ENCODE peak calls at places on chromosomes 3 and 15, in six cellular contexts. R, W, J, B, H and V are unnamed samples.

GRCh38 chr15:70505411-70505919 is 257.9 kb downstream of the UACA start:
- DNase-seq in R (no peak), W (no peak), J (peak), B (peak), H (no peak), V (no peak)

GRCh38 chr3:116701070-116701469 is 8.5 kb upstream of the TUSC7 start:
- DNase-seq in B (no peak), W (no peak), H (no peak), J (no peak), R (no peak), V (no peak)

GRCh38 chr15:28191832-28192231 is 92.7 kb upstream of the OCA2 start:
- DNase-seq in B (peak), H (no peak), J (peak), W (peak), R (no peak), V (peak)

GRCh38 chr15:35444557-35445204 is 101.3 kb downstream of the DPH6 start:
- DNase-seq in B (peak), R (peak), H (no peak), J (peak), W (peak), V (no peak)

GRCh38 chr15:88894348-88894818 is 961 bp downstream of the HAPLN3 start:
- DNase-seq in R (peak), J (peak), B (peak), W (peak), H (peak), V (peak)

GRCh38 chr3:74267126-74267525 is 347.3 kb downstream of the CNTN3 start:
- DNase-seq in B (peak), J (no peak), R (no peak), H (no peak), W (no peak), V (no peak)

GRCh38 chr3:106130384-106131084 is 261.7 kb upstream of the CBLB start:
- DNase-seq in H (no peak), J (no peak), W (peak), R (no peak), B (peak), V (no peak)

GRCh38 chr3:173743512-173743911 is 346.0 kb downstream of the NLGN1 start:
- DNase-seq in H (no peak), J (no peak), W (no peak), B (no peak), R (no peak), V (no peak)

GRCh38 chr15:70091649-70092461 is 5.9 kb downstream of the TLE3 start:
- DNase-seq in W (no peak), R (no peak), J (peak), B (peak), H (no peak), V (no peak)

GRCh38 chr15:73873889-73874511 is 636 bp downstream of the TBC1D21 start:
- DNase-seq in B (peak), W (peak), J (peak), R (peak), H (no peak), V (peak)

GRCh38 chr15:58332676-58333400 is 99.0 kb upstream of the LIPC start:
- DNase-seq in J (no peak), H (no peak), R (no peak), B (peak), W (no peak), V (no peak)

GRCh38 chr3:32447865-32448400 is 54.7 kb downstream of the CMTM6 start:
- DNase-seq in R (no peak), B (no peak), H (no peak), W (no peak), J (no peak), V (no peak)

GRCh38 chr15:27743078-27743477 is 356.0 kb downstream of the OCA2 start:
- DNase-seq in J (no peak), W (no peak), H (no peak), R (no peak), B (no peak), V (no peak)

GRCh38 chr3:60086811-60087210 is 1037.0 kb upstream of the CFAP20DC start:
- DNase-seq in W (no peak), H (peak), J (no peak), B (peak), R (no peak), V (no peak)

GRCh38 chr15:88126695-88127476 is 129.7 kb downstream of the NTRK3 start:
- DNase-seq in B (no peak), H (no peak), J (peak), R (no peak), W (no peak), V (no peak)

GRCh38 chr15:53197426-53197839 is 407.3 kb upstream of the ONECUT1 start:
- DNase-seq in H (no peak), B (peak), R (peak), J (peak), W (peak), V (peak)

GRCh38 chr3:119149484-119149883 is 3.5 kb downstream of the TEX55 start:
- DNase-seq in W (no peak), J (no peak), R (no peak), H (no peak), B (peak), V (no peak)

GRCh38 chr3:149003653-149004305 is 12.4 kb downstream of the GYG1 start:
- DNase-seq in B (no peak), W (no peak), R (peak), J (no peak), H (no peak), V (no peak)

GRCh38 chr3:135805752-135806151 is 159.8 kb upstream of the PPP2R3A start:
- DNase-seq in W (no peak), J (no peak), B (no peak), H (no peak), R (no peak), V (no peak)

GRCh38 chr15:60324706-60325438 is 72.9 kb downstream of the ANXA2 start:
- DNase-seq in R (no peak), W (no peak), B (peak), H (no peak), J (peak), V (no peak)

GRCh38 chr15:29925227-29926082 is 103.2 kb upstream of the TJP1 start:
- DNase-seq in H (peak), B (peak), R (peak), W (peak), J (peak), V (peak)

GRCh38 chr3:168884353-168884903 is 779.1 kb downstream of the MECOM start:
- DNase-seq in W (peak), B (peak), J (no peak), R (no peak), H (no peak), V (no peak)

GRCh38 chr3:140251678-140252077 is 316.7 kb downstream of the CLSTN2 start:
- DNase-seq in R (no peak), H (no peak), W (no peak), B (no peak), J (no peak), V (no peak)

GRCh38 chr3:131107637-131108433 is 81.2 kb downstream of the NEK11 start:
- DNase-seq in H (no peak), W (no peak), R (no peak), B (peak), J (no peak), V (no peak)

GRCh38 chr15:53872410-53872809 is 105.8 kb upstream of the UNC13C start:
- DNase-seq in H (no peak), R (no peak), W (no peak), J (no peak), B (no peak), V (no peak)

GRCh38 chr3:58332575-58333179 is at the start of gene PXK:
- DNase-seq in J (peak), B (peak), W (peak), H (peak), R (peak), V (peak)

GRCh38 chr3:42855219-42855546 is 20.5 kb downstream of the CYP8B1 start:
- DNase-seq in J (no peak), H (no peak), W (no peak), B (no peak), R (no peak), V (no peak)

GRCh38 chr15:100372695-100373036 is 30.9 kb upstream of the ADAMTS17 start:
- DNase-seq in B (no peak), R (no peak), H (no peak), W (no peak), J (no peak), V (no peak)

GRCh38 chr15:56960116-56960515 is 41.7 kb downstream of the TCF12 start:
- DNase-seq in H (no peak), W (no peak), R (no peak), B (no peak), J (no peak), V (no peak)

GRCh38 chr3:171351676-171352075 is 108.5 kb downstream of the TNIK start:
- DNase-seq in B (peak), H (no peak), J (peak), R (no peak), W (no peak), V (no peak)

GRCh38 chr3:72903004-72903403 is 15.2 kb downstream of the GXYLT2 start:
- DNase-seq in J (no peak), R (no peak), H (no peak), B (peak), W (no peak), V (no peak)

GRCh38 chr3:188559069-188559410 is 405.1 kb downstream of the LPP start:
- DNase-seq in B (no peak), J (no peak), R (no peak), H (no peak), W (no peak), V (no peak)

GRCh38 chr3:107369791-107370190 is 7.4 kb upstream of the CCDC54 start:
- DNase-seq in J (no peak), W (no peak), B (no peak), R (no peak), H (no peak), V (no peak)

GRCh38 chr3:156010829-156011228 is 109.5 kb upstream of the KCNAB1 start:
- DNase-seq in R (no peak), J (peak), W (peak), H (no peak), B (no peak), V (no peak)
- TF ChIP-seq CTCF in R (peak), J (peak), W (peak), H (no peak), B (peak), V (peak)

GRCh38 chr3:194304186-194304917 is 46.8 kb downstream of the CPN2 start:
- DNase-seq in W (no peak), B (no peak), J (no peak), H (no peak), R (no peak), V (no peak)
- TF ChIP-seq CTCF in W (no peak), B (no peak), J (no peak), H (no peak), R (no peak), V (no peak)

DNA sequence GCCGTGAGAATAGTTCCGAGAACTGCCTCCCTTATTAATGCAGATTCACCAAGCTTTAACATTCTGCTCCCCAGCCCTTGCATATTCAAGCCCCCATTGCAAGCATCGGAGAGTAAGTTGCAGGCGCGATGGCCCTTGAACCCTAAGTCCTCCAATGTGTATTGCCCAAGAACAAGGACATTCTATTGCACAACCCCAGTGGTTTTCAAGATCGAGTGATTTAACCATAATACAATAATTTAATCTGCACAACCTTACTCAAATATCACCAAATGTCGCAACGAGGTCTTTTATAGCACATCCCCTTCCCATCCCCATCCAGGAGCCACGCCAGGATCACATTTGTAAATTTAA is 21.7 kb upstream of the PLXND1 start:
- DNase-seq in J (no peak), W (no peak), R (no peak), H (no peak), B (no peak), V (no peak)
- TF ChIP-seq CTCF in J (no peak), W (no peak), R (peak), H (no peak), B (no peak), V (no peak)

GRCh38 chr3:123271466-123272159 is 69.9 kb downstream of the SEC22A start:
- DNase-seq in J (no peak), R (no peak), B (no peak), W (no peak), H (no peak), V (no peak)
- TF ChIP-seq CTCF in J (no peak), R (no peak), B (no peak), W (no peak), H (no peak), V (no peak)

GRCh38 chr3:109702252-109702651 is 364.9 kb upstream of the DPPA4 start:
- DNase-seq in R (no peak), J (no peak), W (no peak), H (no peak), B (peak), V (no peak)

DNA sequence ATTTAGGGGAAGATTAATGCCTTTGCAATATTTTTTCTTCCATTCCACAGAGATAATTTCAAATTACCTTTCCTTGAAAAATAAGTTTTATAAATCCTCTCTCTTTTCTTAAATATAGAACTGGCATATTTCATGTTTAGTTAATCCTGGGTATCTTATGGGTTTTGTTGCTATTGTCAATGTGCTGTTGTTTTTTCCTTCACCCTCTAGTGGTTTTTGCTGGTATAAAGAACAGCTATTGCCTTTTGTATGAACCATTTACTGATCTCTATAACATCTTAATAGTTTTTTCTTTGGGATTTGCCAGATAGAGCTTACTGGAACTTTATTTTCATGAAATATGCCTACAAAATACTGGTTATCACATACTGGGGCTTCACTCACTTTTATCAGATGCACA is 359.6 kb upstream of the DPPA4 start:
- DNase-seq in W (no peak), H (no peak), R (no peak), J (no peak), B (peak), V (no peak)
- TF ChIP-seq CTCF in W (peak), H (no peak), R (no peak), J (no peak), B (peak), V (peak)

GRCh38 chr3:9169951-9170850 is 79.2 kb downstream of the SRGAP3 start:
- DNase-seq in J (no peak), R (no peak), H (no peak), B (no peak), W (no peak), V (no peak)

GRCh38 chr3:9175421-9175820 is 74.0 kb downstream of the SRGAP3 start:
- DNase-seq in B (peak), H (no peak), W (no peak), R (no peak), J (no peak), V (no peak)

GRCh38 chr3:9170851-9171160 is 78.6 kb downstream of the SRGAP3 start:
- DNase-seq in R (no peak), J (no peak), H (no peak), W (no peak), B (no peak), V (no peak)

GRCh38 chr3:9173445-9173844 is 76.0 kb downstream of the SRGAP3 start:
- DNase-seq in J (no peak), B (no peak), W (no peak), H (no peak), R (no peak), V (no peak)

DNA sequence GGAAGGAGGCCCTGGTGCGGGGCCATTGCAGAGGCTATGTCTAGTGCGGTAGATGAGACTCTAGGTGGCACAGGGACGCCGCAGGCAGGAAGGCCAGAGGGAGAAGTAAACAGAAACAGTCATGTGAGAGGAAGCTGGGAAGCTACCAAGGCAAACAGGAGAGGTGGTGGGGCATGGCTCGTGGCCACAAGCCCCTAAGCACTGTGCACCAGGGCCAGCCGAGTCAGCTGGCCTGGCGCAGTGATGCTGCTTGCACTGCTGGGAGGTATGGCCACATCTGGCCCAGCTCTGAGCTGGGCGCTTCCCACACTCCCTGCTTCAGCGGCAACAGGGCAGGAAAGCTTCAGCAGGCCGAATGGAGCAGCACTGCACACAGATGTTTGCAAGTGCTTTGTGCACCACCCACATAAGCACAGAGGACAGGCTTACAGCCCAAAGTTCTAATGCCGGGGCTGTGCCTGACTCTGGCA is 76.6 kb downstream of the SRGAP3 start:
- DNase-seq in H (no peak), J (no peak), B (no peak), R (no peak), W (no peak), V (no peak)
- TF ChIP-seq CTCF in H (no peak), J (no peak), B (no peak), R (no peak), W (no peak), V (no peak)

GRCh38 chr3:12356175-12356574 is 67.3 kb downstream of the PPARG start:
- DNase-seq in R (no peak), H (no peak), W (no peak), J (no peak), B (no peak), V (no peak)

GRCh38 chr3:12351145-12351544 is 62.3 kb downstream of the PPARG start:
- DNase-seq in W (no peak), J (no peak), B (no peak), R (no peak), H (no peak), V (no peak)

GRCh38 chr3:12353796-12354505 is 65.1 kb downstream of the PPARG start:
- DNase-seq in B (peak), J (no peak), H (no peak), W (no peak), R (no peak), V (no peak)

GRCh38 chr3:12350151-12350813 is 61.4 kb downstream of the PPARG start:
- DNase-seq in R (no peak), H (no peak), B (peak), W (no peak), J (no peak), V (no peak)

DNA sequence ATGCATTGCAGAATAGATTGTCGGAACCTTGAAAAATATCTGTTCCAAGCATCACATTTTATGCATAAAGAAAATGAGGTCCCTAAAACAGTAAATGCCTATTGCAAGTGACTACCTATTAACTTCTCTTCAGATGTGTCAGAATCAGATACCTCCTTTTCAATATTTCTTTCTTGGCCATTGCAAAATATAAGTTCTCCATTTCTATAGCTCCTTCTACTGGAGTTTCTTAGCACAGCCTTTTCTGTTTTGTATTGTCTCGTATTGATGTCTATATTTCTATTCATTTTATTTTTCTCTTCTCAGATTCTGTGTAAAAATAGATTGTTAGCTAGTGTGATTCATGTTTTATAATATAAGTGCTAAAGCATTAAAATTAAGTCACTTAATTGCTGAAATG is 63.4 kb downstream of the PPARG start:
- DNase-seq in R (no peak), W (no peak), H (no peak), B (peak), J (no peak), V (no peak)
- TF ChIP-seq CTCF in R (no peak), W (peak), H (no peak), B (no peak), J (no peak), V (no peak)

GRCh38 chr3:167839460-167839859 is 103.9 kb downstream of the SERPINI1 start:
- DNase-seq in W (no peak), H (no peak), J (no peak), R (no peak), B (no peak), V (no peak)

GRCh38 chr3:167844528-167844927 is 109.0 kb downstream of the SERPINI1 start:
- DNase-seq in R (no peak), H (no peak), B (no peak), W (no peak), J (no peak), V (no peak)

GRCh38 chr3:167843483-167843882 is 108.0 kb downstream of the SERPINI1 start:
- DNase-seq in J (no peak), H (no peak), R (peak), B (no peak), W (no peak), V (no peak)

GRCh38 chr3:167840247-167840646 is 104.7 kb downstream of the SERPINI1 start:
- DNase-seq in B (no peak), R (no peak), J (no peak), W (no peak), H (no peak), V (no peak)

DNA sequence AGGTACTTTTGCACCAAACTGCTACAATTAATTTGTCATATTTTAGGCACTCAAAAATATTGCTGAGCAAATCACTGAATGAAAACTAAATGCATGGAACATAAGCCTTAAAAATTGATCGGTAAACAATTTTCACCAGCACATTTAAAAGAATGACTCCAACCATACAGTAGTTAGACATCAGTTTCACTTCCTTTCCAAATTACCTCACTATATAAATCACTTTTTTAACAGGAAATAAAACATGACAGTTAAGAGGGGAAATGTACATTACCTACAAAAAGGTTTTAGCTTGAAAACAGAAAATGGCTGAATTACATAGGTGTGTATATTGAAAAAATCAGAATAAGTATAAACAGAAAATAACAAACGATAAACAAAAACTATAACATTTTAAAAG is 108.4 kb downstream of the SERPINI1 start:
- DNase-seq in J (no peak), H (no peak), W (no peak), R (peak), B (no peak), V (no peak)
- TF ChIP-seq CTCF in J (no peak), H (no peak), W (no peak), R (no peak), B (no peak), V (no peak)

DNA sequence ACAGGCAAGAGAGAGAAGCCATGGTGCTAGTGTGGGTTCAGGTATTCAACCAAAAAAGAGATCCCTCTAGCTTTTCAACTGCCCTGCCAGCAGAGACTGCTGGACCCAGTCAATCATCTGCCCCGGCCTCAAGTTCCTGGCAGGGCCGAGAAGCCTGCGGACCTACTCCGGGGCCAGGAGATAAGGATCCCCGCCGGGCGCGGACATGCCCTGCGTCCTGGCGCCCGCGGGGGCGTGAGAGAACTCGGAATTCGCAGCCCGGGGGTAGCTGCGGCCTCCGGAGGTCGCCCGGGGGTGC is 821 bp upstream of the MAGI1 start:
- DNase-seq in B (peak), W (peak), R (no peak), H (no peak), J (peak), V (peak)
- TF ChIP-seq CTCF in B (no peak), W (peak), R (no peak), H (no peak), J (peak), V (no peak)